ENCODE peak calls at places on chromosomes 3 and 15, in four cellular contexts. One of them, this sample, is unnamed. For H3K4me1 and H3K36me3, the result is how much of the 10 kb centered on the place peaks cover.

GRCh38 chr3:61662861-61663260 is 101.5 kb downstream of the PTPRG start:
- DNase-seq in CD4-positive, CD25-positive, alpha-beta regulatory T cell: no peak
- DNase-seq in cardiac muscle cell: no peak
- DNase-seq in kidney: no peak
- DNase-seq in this sample: no peak

GRCh38 chr3:31635586-31635985 is 102.9 kb downstream of the STT3B start:
- DNase-seq in kidney: no peak
- DNase-seq in cardiac muscle cell: no peak
- DNase-seq in CD4-positive, CD25-positive, alpha-beta regulatory T cell: no peak
- DNase-seq in this sample: no peak

GRCh38 chr3:49790626-49791411 is 4.5 kb upstream of the IP6K1 start:
- DNase-seq in cardiac muscle cell: no peak
- DNase-seq in kidney: no peak
- DNase-seq in CD4-positive, CD25-positive, alpha-beta regulatory T cell: no peak
- DNase-seq in this sample: no peak

GRCh38 chr3:139252719-139253118 is 91.1 kb upstream of the MRPS22 start:
- DNase-seq in kidney: no peak
- DNase-seq in cardiac muscle cell: no peak
- DNase-seq in CD4-positive, CD25-positive, alpha-beta regulatory T cell: no peak
- DNase-seq in this sample: no peak

GRCh38 chr15:72078887-72079286 is 39.1 kb downstream of the MYO9A start:
- DNase-seq in cardiac muscle cell: no peak
- DNase-seq in CD4-positive, CD25-positive, alpha-beta regulatory T cell: no peak
- DNase-seq in kidney: no peak
- DNase-seq in this sample: no peak

GRCh38 chr3:106299300-106300098 is 430.7 kb upstream of the CBLB start:
- DNase-seq in cardiac muscle cell: no peak
- DNase-seq in kidney: no peak
- DNase-seq in CD4-positive, CD25-positive, alpha-beta regulatory T cell: no peak
- DNase-seq in this sample: no peak

GRCh38 chr15:80309769-80310384 is 57.9 kb upstream of the CTXND1 start:
- DNase-seq in cardiac muscle cell: peak
- DNase-seq in CD4-positive, CD25-positive, alpha-beta regulatory T cell: no peak
- DNase-seq in kidney: no peak
- DNase-seq in this sample: peak

GRCh38 chr3:172188511-172188910 is 149.1 kb downstream of the FNDC3B start:
- DNase-seq in cardiac muscle cell: no peak
- DNase-seq in kidney: no peak
- DNase-seq in CD4-positive, CD25-positive, alpha-beta regulatory T cell: no peak
- DNase-seq in this sample: no peak

GRCh38 chr15:72319360-72319984 is 485 bp downstream of the CELF6 start:
- DNase-seq in cardiac muscle cell: peak
- DNase-seq in CD4-positive, CD25-positive, alpha-beta regulatory T cell: peak
- DNase-seq in kidney: peak
- DNase-seq in this sample: peak

GRCh38 chr3:161389445-161390036 is 18.2 kb upstream of the SPTSSB start:
- DNase-seq in kidney: no peak
- DNase-seq in cardiac muscle cell: no peak
- DNase-seq in CD4-positive, CD25-positive, alpha-beta regulatory T cell: no peak
- DNase-seq in this sample: no peak

GRCh38 chr3:134079111-134079531 is 49.4 kb upstream of the SLCO2A1 start:
- DNase-seq in cardiac muscle cell: no peak
- DNase-seq in kidney: peak
- DNase-seq in CD4-positive, CD25-positive, alpha-beta regulatory T cell: no peak
- DNase-seq in this sample: no peak

GRCh38 chr15:50257924-50258323 is 7.6 kb downstream of the HDC start:
- DNase-seq in CD4-positive, CD25-positive, alpha-beta regulatory T cell: no peak
- DNase-seq in kidney: no peak
- DNase-seq in cardiac muscle cell: no peak
- DNase-seq in this sample: no peak

GRCh38 chr15:67024322-67024997 is 40.9 kb upstream of the SMAD3 start:
- DNase-seq in kidney: peak
- DNase-seq in CD4-positive, CD25-positive, alpha-beta regulatory T cell: no peak
- DNase-seq in cardiac muscle cell: no peak
- DNase-seq in this sample: peak

GRCh38 chr15:80856809-80857377 is 77.7 kb downstream of the CEMIP start:
- DNase-seq in kidney: peak
- DNase-seq in CD4-positive, CD25-positive, alpha-beta regulatory T cell: no peak
- DNase-seq in cardiac muscle cell: no peak
- DNase-seq in this sample: no peak

GRCh38 chr3:136624894-136625815 is 127.0 kb downstream of the STAG1 start:
- DNase-seq in cardiac muscle cell: peak
- DNase-seq in kidney: no peak
- DNase-seq in CD4-positive, CD25-positive, alpha-beta regulatory T cell: no peak
- DNase-seq in this sample: no peak

GRCh38 chr15:85800460-85801123 is 5.9 kb upstream of the KLHL25 start:
- DNase-seq in CD4-positive, CD25-positive, alpha-beta regulatory T cell: no peak
- DNase-seq in cardiac muscle cell: no peak
- DNase-seq in kidney: peak
- DNase-seq in this sample: no peak

GRCh38 chr3:69882560-69882959 is 117.0 kb upstream of the SAMMSON start:
- DNase-seq in kidney: no peak
- DNase-seq in cardiac muscle cell: no peak
- DNase-seq in CD4-positive, CD25-positive, alpha-beta regulatory T cell: no peak
- DNase-seq in this sample: no peak

GRCh38 chr15:84685304-84685703 is 27.3 kb upstream of the NMB start:
- DNase-seq in CD4-positive, CD25-positive, alpha-beta regulatory T cell: no peak
- DNase-seq in cardiac muscle cell: no peak
- DNase-seq in kidney: no peak
- DNase-seq in this sample: no peak

GRCh38 chr3:158727499-158728377 is 4.5 kb downstream of the RARRES1 start:
- DNase-seq in kidney: no peak
- DNase-seq in cardiac muscle cell: peak
- DNase-seq in CD4-positive, CD25-positive, alpha-beta regulatory T cell: peak
- DNase-seq in this sample: peak

GRCh38 chr15:35958021-35958420 is 412.1 kb upstream of the DPH6 start:
- DNase-seq in cardiac muscle cell: no peak
- DNase-seq in CD4-positive, CD25-positive, alpha-beta regulatory T cell: no peak
- DNase-seq in kidney: no peak
- DNase-seq in this sample: peak

GRCh38 chr3:172777901-172778300 is 27.4 kb downstream of the ECT2 start:
- DNase-seq in CD4-positive, CD25-positive, alpha-beta regulatory T cell: no peak
- DNase-seq in kidney: no peak
- DNase-seq in cardiac muscle cell: no peak
- DNase-seq in this sample: no peak

GRCh38 chr3:156033428-156033827 is 87.0 kb upstream of the KCNAB1 start:
- DNase-seq in cardiac muscle cell: no peak
- DNase-seq in kidney: no peak
- DNase-seq in CD4-positive, CD25-positive, alpha-beta regulatory T cell: no peak
- DNase-seq in this sample: no peak

GRCh38 chr3:42473083-42473932 is 29.1 kb upstream of the VIPR1 start:
- DNase-seq in CD4-positive, CD25-positive, alpha-beta regulatory T cell: no peak
- DNase-seq in kidney: peak
- DNase-seq in cardiac muscle cell: peak
- DNase-seq in this sample: no peak

GRCh38 chr3:140225996-140226395 is 291.0 kb downstream of the CLSTN2 start:
- DNase-seq in kidney: no peak
- DNase-seq in CD4-positive, CD25-positive, alpha-beta regulatory T cell: no peak
- DNase-seq in cardiac muscle cell: no peak
- DNase-seq in this sample: no peak

GRCh38 chr3:10332481-10333358 is 11.8 kb upstream of the SEC13 start:
- DNase-seq in cardiac muscle cell: no peak
- DNase-seq in kidney: peak
- DNase-seq in CD4-positive, CD25-positive, alpha-beta regulatory T cell: no peak
- DNase-seq in this sample: no peak

GRCh38 chr3:142022381-142022780 is 127.0 kb downstream of the TFDP2 start:
- DNase-seq in kidney: no peak
- DNase-seq in CD4-positive, CD25-positive, alpha-beta regulatory T cell: no peak
- DNase-seq in cardiac muscle cell: no peak
- DNase-seq in this sample: no peak

GRCh38 chr3:109927161-109927560 is 589.8 kb upstream of the DPPA4 start:
- DNase-seq in cardiac muscle cell: no peak
- DNase-seq in kidney: no peak
- DNase-seq in CD4-positive, CD25-positive, alpha-beta regulatory T cell: no peak
- DNase-seq in this sample: no peak

GRCh38 chr3:139302084-139302800 is 41.6 kb upstream of the MRPS22 start:
- DNase-seq in cardiac muscle cell: no peak
- DNase-seq in CD4-positive, CD25-positive, alpha-beta regulatory T cell: no peak
- DNase-seq in kidney: no peak
- DNase-seq in this sample: no peak

DNA sequence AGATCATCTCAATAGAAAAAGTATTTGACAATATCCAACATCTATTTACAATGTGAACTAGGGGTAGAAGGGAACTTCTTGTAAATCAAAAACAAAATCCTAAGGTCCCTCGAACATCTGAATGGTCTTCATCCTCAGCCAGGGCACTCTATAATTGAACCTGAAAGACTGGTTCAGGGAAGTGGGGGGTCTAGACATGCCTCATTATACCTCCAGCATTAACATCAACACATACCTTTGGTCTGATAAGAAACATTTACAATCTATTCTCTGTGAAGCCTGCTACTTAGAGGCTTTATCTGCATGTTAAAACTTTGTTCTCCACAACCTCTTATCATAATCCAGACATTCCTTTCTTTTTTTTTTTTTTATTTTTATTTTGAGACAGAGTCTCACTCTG is 211.8 kb downstream of the CTNNB1 start:
- DNase-seq in CD4-positive, CD25-positive, alpha-beta regulatory T cell: no peak
- DNase-seq in kidney: no peak
- DNase-seq in cardiac muscle cell: no peak
- DNase-seq in this sample: no peak
- H3K4me1 ChIP-seq in CD4-positive, CD25-positive, alpha-beta regulatory T cell: under half
- H3K4me1 ChIP-seq in kidney: under half
- H3K4me1 ChIP-seq in cardiac muscle cell: under half
- H3K4me1 ChIP-seq in this sample: under half

GRCh38 chr15:52872036-52872818 is 82.1 kb upstream of the ONECUT1 start:
- DNase-seq in cardiac muscle cell: no peak
- DNase-seq in CD4-positive, CD25-positive, alpha-beta regulatory T cell: no peak
- DNase-seq in kidney: no peak
- DNase-seq in this sample: no peak

GRCh38 chr15:52866698-52867097 is 76.6 kb upstream of the ONECUT1 start:
- DNase-seq in cardiac muscle cell: no peak
- DNase-seq in kidney: no peak
- DNase-seq in CD4-positive, CD25-positive, alpha-beta regulatory T cell: no peak
- DNase-seq in this sample: no peak

DNA sequence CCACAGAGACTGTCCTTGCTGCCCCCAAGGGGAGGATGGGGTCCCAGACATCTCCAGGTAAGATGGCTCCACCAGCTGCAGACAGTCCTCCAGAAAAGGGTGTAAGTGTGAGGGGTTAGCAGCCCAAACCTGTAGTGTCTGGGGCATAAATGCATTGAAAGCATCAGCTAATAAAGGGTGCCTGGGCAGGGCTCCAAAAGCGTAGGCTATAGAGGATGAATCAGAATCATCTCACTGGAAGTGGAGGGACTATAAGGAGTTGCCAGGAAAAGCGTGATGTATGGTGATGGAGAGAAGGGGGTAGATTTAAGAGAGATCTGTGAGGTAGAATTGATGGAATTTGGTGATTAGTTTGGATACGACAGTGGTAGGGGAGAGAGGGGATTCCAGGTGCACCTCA is 79.9 kb upstream of the ONECUT1 start:
- DNase-seq in CD4-positive, CD25-positive, alpha-beta regulatory T cell: no peak
- DNase-seq in kidney: no peak
- DNase-seq in cardiac muscle cell: no peak
- DNase-seq in this sample: no peak
- H3K4me3 ChIP-seq in CD4-positive, CD25-positive, alpha-beta regulatory T cell: no peak
- H3K4me3 ChIP-seq in kidney: no peak
- H3K4me3 ChIP-seq in cardiac muscle cell: no peak
- H3K4me3 ChIP-seq in this sample: no peak

GRCh38 chr15:43382310-43382709 is 11.4 kb downstream of the TUBGCP4 start:
- DNase-seq in CD4-positive, CD25-positive, alpha-beta regulatory T cell: no peak
- DNase-seq in kidney: no peak
- DNase-seq in cardiac muscle cell: no peak
- DNase-seq in this sample: no peak
- H3K36me3 ChIP-seq in CD4-positive, CD25-positive, alpha-beta regulatory T cell: half or more
- H3K36me3 ChIP-seq in kidney: under half
- H3K36me3 ChIP-seq in cardiac muscle cell: under half
- H3K36me3 ChIP-seq in this sample: half or more

GRCh38 chr3:152359385-152360248 is 90.9 kb downstream of the MBNL1 start:
- DNase-seq in CD4-positive, CD25-positive, alpha-beta regulatory T cell: no peak
- DNase-seq in kidney: no peak
- DNase-seq in cardiac muscle cell: no peak
- DNase-seq in this sample: no peak
- H3K4me1 ChIP-seq in CD4-positive, CD25-positive, alpha-beta regulatory T cell: under half
- H3K4me1 ChIP-seq in kidney: under half
- H3K4me1 ChIP-seq in cardiac muscle cell: under half
- H3K4me1 ChIP-seq in this sample: under half

DNA sequence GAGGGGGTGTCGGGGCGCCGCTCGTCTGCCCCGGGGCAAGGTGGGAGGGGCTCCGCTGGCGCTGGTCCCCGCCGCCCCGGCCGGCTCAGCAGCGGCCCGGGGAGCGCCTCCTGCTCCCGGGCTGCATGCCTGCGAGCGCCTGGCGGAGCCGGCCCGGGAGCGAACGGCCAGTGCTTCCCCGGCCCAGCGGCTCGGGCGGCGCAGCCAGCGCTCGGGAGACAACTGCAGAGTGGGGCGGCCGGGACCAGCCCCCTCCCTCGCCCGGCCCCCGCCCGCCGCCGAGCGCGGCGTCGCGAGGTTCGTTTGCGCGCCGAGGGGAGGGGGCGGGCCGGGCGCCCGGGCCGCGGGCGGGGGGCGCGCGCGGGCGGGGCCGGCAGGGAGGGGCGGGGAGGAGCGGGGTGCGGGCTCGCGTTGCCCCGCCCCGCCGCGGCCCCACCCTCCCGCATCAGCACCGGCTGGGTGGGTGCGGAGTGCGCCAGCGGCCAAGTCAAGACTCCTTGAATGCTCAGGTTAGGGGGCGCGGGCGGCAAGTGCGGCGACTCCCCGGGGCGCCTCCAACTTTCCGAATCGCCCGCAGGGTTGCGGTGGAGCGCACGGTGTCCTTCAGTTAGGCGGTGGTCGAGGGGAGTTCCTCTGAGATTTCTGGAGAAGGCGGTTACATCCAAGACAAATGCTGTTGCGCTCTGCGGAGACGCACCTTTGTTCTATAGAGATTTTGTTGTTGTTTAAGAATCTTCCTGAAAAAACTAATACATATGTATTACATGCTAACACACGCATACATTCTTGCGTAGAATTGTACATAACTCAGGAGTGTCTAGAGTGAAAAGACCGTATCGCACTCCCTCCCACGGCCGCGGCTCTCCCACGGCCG is at the start of gene RGMA:
- DNase-seq in kidney: peak
- DNase-seq in CD4-positive, CD25-positive, alpha-beta regulatory T cell: no peak
- DNase-seq in cardiac muscle cell: peak
- DNase-seq in this sample: no peak
- H3K4me3 ChIP-seq in kidney: peak
- H3K4me3 ChIP-seq in CD4-positive, CD25-positive, alpha-beta regulatory T cell: peak
- H3K4me3 ChIP-seq in cardiac muscle cell: peak
- H3K4me3 ChIP-seq in this sample: peak

DNA sequence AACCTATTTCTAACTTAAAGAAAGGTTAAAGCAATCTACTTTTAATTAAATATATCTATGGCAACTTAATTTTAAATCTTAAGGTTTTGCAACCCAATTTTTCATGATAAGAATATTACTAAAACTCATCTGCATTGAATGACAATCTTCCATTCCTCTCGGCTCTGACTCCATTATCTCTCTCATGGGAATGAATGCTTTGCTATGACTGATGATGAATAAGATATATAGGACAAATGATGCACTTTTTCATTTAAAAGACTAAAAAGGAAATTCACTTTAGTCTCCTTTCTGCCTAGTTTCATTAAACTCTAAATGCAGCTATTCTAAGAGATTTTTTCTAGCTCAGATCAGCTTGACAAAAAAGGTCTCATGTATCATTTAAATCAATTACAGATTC is 68.7 kb downstream of the GBE1 start:
- DNase-seq in CD4-positive, CD25-positive, alpha-beta regulatory T cell: no peak
- DNase-seq in kidney: no peak
- DNase-seq in cardiac muscle cell: no peak
- DNase-seq in this sample: no peak
- H3K36me3 ChIP-seq in CD4-positive, CD25-positive, alpha-beta regulatory T cell: under half
- H3K36me3 ChIP-seq in kidney: under half
- H3K36me3 ChIP-seq in cardiac muscle cell: under half
- H3K36me3 ChIP-seq in this sample: under half

GRCh38 chr3:12954180-12954579 is 112.8 kb upstream of the RPL32 start:
- DNase-seq in cardiac muscle cell: no peak
- DNase-seq in CD4-positive, CD25-positive, alpha-beta regulatory T cell: no peak
- DNase-seq in kidney: no peak
- DNase-seq in this sample: no peak
- H3K4me1 ChIP-seq in cardiac muscle cell: under half
- H3K4me1 ChIP-seq in CD4-positive, CD25-positive, alpha-beta regulatory T cell: under half
- H3K4me1 ChIP-seq in kidney: under half
- H3K4me1 ChIP-seq in this sample: under half

This sample was measured in HAP-1.